ENCODE peak calls at places on chromosomes 16 and 17, in four cellular contexts. H, E, A and B are unnamed samples.

GRCh38 chr16:24670623-24671454 is 58.6 kb upstream of the TNRC6A start:
- DNase-seq in H (no peak), E (peak), A (peak), B (peak)

GRCh38 chr16:87198328-87198731 is 118.9 kb downstream of the C16orf95 start:
- DNase-seq in H (no peak), E (no peak), A (no peak), B (no peak)

GRCh38 chr17:75844530-75845057 is 390 bp upstream of the UNC13D start:
- DNase-seq in H (no peak), E (no peak), A (no peak), B (no peak)

GRCh38 chr17:15263206-15263579 is 1.9 kb downstream of the PMP22 start:
- DNase-seq in H (no peak), E (no peak), A (no peak), B (no peak)

GRCh38 chr16:59067207-59067606 is 333.1 kb upstream of the GOT2 start:
- DNase-seq in H (no peak), E (no peak), A (no peak), B (no peak)

GRCh38 chr17:61009619-61010018 is 332.0 kb downstream of the BCAS3 start:
- DNase-seq in H (no peak), E (peak), A (no peak), B (no peak)

GRCh38 chr17:33038740-33039139 is 47.1 kb downstream of the SPACA3 start:
- DNase-seq in H (no peak), E (no peak), A (no peak), B (no peak)

GRCh38 chr17:74417178-74418045 is 14.5 kb upstream of the GPRC5C start:
- DNase-seq in H (no peak), E (peak), A (no peak), B (peak)

GRCh38 chr17:28956112-28956511 is 4.8 kb upstream of the PHF12 start:
- DNase-seq in H (no peak), E (no peak), A (no peak), B (no peak)

GRCh38 chr17:55266051-55266957 is 1.5 kb downstream of the HLF start:
- DNase-seq in H (no peak), E (no peak), A (no peak), B (no peak)

GRCh38 chr17:7858487-7858832 is 657 bp downstream of the CYB5D1 start:
- DNase-seq in H (no peak), E (peak), A (no peak), B (no peak)

GRCh38 chr16:5903797-5904196 is 806.2 kb upstream of the EEF2KMT start:
- DNase-seq in H (no peak), E (no peak), A (no peak), B (no peak)

GRCh38 chr17:21375757-21376584 is at the start of gene KCNJ12:
- DNase-seq in H (no peak), E (peak), A (no peak), B (no peak)

GRCh38 chr16:56682703-56683397 is 580 bp downstream of the MT1X start:
- DNase-seq in H (no peak), E (no peak), A (no peak), B (no peak)